ENCODE peak calls at places on chromosome 11, in four cellular contexts. F is H1, Z is GM12878, D is HepG2. G is an unnamed sample.

GRCh38 chr11:105321696-105322095 is 182.1 kb upstream of the CARD18 start:
- DNase-seq in D (no peak), F (no peak), Z (no peak), G (no peak)

GRCh38 chr11:61151545-61152252 is 9.5 kb downstream of the VPS37C start:
- DNase-seq in F (no peak), D (no peak), Z (no peak), G (no peak)

GRCh38 chr11:35111171-35112055 is 27.6 kb upstream of the CD44 start:
- DNase-seq in D (no peak), Z (no peak), F (no peak), G (no peak)

GRCh38 chr11:113628912-113629311 is 77.2 kb downstream of the TMPRSS5 start:
- DNase-seq in D (no peak), Z (no peak), F (peak; percentile 70), G (peak; percentile 84)

GRCh38 chr11:59221438-59221837 is 8.7 kb upstream of the MPEG1 start:
- DNase-seq in D (no peak), Z (no peak), F (no peak), G (no peak)

GRCh38 chr11:18844753-18845367 is 53.3 kb upstream of the PTPN5 start:
- DNase-seq in F (no peak), D (peak; percentile 37), Z (no peak), G (peak; percentile 18)

GRCh38 chr11:88489030-88489429 is 151.5 kb upstream of the CTSC start:
- DNase-seq in Z (no peak), F (no peak), D (no peak), G (no peak)

GRCh38 chr11:4125141-4125540 is 30.5 kb downstream of the RRM1 start:
- DNase-seq in D (no peak), Z (no peak), F (no peak), G (no peak)

GRCh38 chr11:57787205-57787604 is 25.6 kb downstream of the CTNND1 start:
- DNase-seq in F (no peak), D (no peak), Z (no peak), G (no peak)

GRCh38 chr11:35237860-35238715 is 99.1 kb downstream of the CD44 start:
- DNase-seq in D (peak; percentile 47), F (peak; percentile 23), Z (peak; percentile 35), G (peak; percentile 70)

GRCh38 chr11:121841487-121842167 is 274.4 kb downstream of the BLID start:
- DNase-seq in F (no peak), Z (no peak), D (peak; percentile 4), G (peak; percentile 5)

GRCh38 chr11:125329786-125330185 is 165.2 kb downstream of the PKNOX2 start:
- DNase-seq in Z (no peak), F (no peak), D (no peak), G (no peak)

GRCh38 chr11:64360403-64360980 is 1.5 kb downstream of the RPS6KA4 start:
- DNase-seq in Z (no peak), F (no peak), D (no peak), G (no peak)

GRCh38 chr11:86155210-86155844 is 86.4 kb upstream of the PICALM start:
- DNase-seq in D (no peak), Z (no peak), F (no peak), G (no peak)

GRCh38 chr11:11446562-11446961 is 93.5 kb upstream of the CSNK2A3 start:
- DNase-seq in F (no peak), D (no peak), Z (no peak), G (no peak)

GRCh38 chr11:66559141-66559861 is 9.1 kb downstream of the CTSF start:
- DNase-seq in D (no peak), F (no peak), Z (no peak), G (no peak)

GRCh38 chr11:38297670-38298069 is 1699.6 kb upstream of the RAG2 start:
- DNase-seq in Z (no peak), F (no peak), D (no peak), G (no peak)

GRCh38 chr11:74925281-74925680 is 23.6 kb downstream of the XRRA1 start:
- DNase-seq in Z (no peak), D (no peak), F (no peak), G (no peak)

GRCh38 chr11:13256216-13256615 is 21.4 kb upstream of the BMAL1 start:
- DNase-seq in D (no peak), Z (no peak), F (no peak), G (no peak)

GRCh38 chr11:35354644-35355043 is 64.7 kb downstream of the SLC1A2 start:
- DNase-seq in Z (no peak), D (no peak), F (no peak), G (no peak)

GRCh38 chr11:76266269-76266668 is 60.0 kb upstream of the WNT11 start:
- DNase-seq in Z (no peak), D (no peak), F (no peak), G (no peak)

GRCh38 chr11:111845256-111846028 is 25.9 kb downstream of the ALG9 start:
- DNase-seq in Z (no peak), F (no peak), D (no peak), G (no peak)

GRCh38 chr11:111843659-111844058 is 27.7 kb downstream of the ALG9 start:
- DNase-seq in F (no peak), D (no peak), Z (no peak), G (no peak)

GRCh38 chr11:111840143-111840542 is 31.2 kb downstream of the ALG9 start:
- DNase-seq in F (no peak), Z (no peak), D (peak; percentile 93), G (no peak)

GRCh38 chr11:111838054-111838453 is 33.3 kb downstream of the ALG9 start:
- DNase-seq in Z (no peak), F (no peak), D (no peak), G (no peak)

DNA sequence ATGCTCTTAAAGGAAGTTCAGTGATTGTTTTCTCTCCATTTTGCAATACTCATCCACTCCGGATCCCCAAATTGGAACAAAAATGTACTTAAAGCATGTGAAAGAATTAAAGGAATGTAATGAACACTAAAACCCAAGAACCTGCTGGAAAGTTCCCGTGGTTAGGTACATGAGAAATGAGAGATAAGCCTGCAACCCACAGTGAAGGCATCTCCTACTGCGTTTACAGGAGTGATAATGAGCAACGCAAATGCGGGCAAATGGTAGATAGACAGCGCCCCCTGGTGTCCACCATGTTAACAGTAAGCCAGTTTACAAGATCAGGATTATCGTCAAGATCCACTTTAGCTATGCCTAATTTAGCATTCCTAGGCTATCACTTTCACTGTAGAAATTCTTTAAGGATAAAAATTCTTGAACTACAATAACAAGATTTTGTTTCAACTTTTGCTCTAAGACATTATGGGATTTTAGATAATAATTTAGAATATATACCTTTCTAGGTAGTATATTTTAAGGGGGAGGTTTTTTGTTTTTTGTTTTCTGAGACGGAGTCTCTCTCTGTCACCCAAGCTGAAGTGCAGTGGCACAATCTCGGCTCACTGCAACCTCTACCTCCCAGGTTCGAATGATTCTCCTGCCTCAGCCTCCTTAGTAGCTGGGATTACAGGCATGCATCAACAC is 29.9 kb downstream of the ALG9 start:
- DNase-seq in F (peak; percentile 46), D (peak; percentile 77), Z (peak; percentile 48), G (peak; percentile 86)
- H3K9ac ChIP-seq in F (no peak overlapping the region), D (no peak overlapping the region), Z (no peak overlapping the region), G (no peak overlapping the region)

GRCh38 chr11:129408865-129409444 is 33.3 kb downstream of the BARX2 start:
- DNase-seq in D (no peak), Z (no peak), F (no peak), G (no peak)
- TF ChIP-seq ZNF274 in D (no peak), Z (no peak), F (no peak), G (no peak)

GRCh38 chr11:122983438-122984185 is 2.0 kb upstream of the BSX start:
- DNase-seq in F (no peak), D (no peak), Z (no peak), G (no peak)

GRCh38 chr11:122984186-122985011 is 2.8 kb upstream of the BSX start:
- DNase-seq in F (no peak), Z (no peak), D (no peak), G (no peak)

GRCh38 chr11:122979815-122980656 is 1.6 kb downstream of the BSX start:
- DNase-seq in Z (no peak), D (no peak), F (no peak), G (no peak)

GRCh38 chr11:122979103-122979814 is 2.4 kb downstream of the BSX start:
- DNase-seq in Z (no peak), F (no peak), D (no peak), G (no peak)

DNA sequence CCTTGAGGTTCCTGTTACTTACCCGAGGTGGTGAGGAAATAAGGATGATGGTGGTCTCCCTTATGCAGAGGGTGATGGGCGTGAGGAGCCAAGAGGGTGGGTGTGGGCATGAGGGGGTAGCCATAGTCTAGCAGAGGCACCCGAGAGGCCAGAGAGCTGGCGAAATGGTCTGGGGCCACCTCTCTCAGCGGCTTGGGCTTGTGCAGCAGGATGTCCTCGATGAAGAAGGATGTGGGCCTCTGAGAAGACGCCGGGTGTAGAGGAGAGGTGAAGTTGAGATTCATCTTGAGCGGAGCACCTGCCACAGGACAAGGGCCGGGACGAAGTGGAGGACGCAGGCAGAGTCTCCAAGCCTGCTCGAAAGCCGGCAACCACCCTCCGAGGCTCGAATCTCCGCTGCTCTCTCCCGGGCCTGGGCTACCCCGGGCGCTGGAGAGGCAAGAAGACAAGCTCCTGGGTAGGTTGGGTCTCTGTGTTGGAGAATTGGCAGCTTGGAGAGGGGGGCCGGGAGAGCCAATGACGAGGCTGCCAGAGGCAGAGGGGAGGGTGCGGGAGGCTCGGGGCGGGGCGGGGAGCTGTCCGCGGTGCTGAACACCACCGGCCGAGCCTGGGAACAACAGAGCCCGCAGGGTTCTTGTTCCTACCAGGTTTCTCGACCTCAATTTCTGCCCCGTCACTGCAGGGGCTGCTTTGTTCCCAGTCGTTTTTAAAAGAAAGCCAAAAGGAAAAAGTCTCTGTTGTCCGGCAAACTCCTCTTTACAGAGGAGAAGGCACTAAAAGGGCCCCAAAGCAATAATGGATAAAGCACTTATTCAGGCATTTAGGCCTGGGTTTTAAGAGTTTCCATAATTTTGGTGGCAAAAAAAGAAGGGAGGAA is at the start of gene BSX:
- DNase-seq in Z (no peak), F (peak; percentile 78), D (peak; percentile 4), G (peak; percentile 78)
- TF ChIP-seq SUZ12 in Z (no peak), F (no peak), D (no peak), G (no peak)

GRCh38 chr11:118914178-118914918 is 11.4 kb downstream of the BCL9L start:
- DNase-seq in F (no peak), D (peak; percentile 53), Z (no peak), G (no peak)

GRCh38 chr11:118915396-118915795 is 10.3 kb downstream of the BCL9L start:
- DNase-seq in D (no peak), F (no peak), Z (no peak), G (no peak)

GRCh38 chr11:118916842-118917388 is 8.8 kb downstream of the BCL9L start:
- DNase-seq in D (peak; percentile 54), Z (no peak), F (no peak), G (no peak)

GRCh38 chr11:118917488-118918127 is 8.1 kb downstream of the BCL9L start:
- DNase-seq in Z (no peak), D (peak; percentile 74), F (no peak), G (no peak)

DNA sequence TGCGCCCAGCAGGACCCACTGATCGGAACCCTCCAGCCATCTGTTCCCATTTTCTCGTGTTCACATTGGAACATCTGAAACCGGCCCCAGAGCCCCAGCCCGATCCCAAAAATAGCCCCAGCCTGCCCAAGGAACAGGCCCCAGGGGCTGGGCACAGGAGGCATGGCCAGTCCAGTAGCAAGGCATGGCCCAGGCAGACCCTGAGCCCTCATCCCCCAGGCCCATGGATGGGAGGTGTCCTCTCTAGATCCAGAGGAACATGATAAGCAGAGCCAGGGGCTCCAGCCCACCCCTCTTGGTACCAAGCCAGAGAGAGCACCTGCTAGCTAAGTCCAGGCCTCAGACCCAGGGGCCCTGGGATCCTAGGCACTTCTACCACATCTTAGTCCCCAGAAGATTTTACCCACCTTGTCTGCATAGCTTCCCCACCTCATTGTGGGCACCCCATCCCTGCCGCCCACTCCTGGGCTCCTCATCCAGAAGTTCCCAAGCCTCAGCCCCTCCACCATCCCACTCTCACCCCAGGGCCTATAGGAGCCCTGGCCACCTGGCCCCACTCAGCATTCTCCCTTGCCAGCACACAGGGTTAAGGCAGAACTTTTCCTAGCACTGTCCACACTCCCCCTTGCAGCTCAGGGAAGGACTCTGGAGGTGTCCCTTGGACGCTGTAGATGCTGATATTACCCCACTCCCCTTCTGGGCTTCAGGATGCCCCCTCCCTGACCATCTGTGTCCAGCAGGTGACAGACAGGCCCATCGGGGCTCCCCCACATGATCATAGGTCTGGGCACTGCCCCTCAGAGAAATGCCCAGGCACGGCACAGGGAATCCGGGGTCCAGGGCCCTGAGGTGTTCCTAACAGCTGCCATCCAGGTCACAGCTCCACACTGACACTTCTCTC is 9.5 kb downstream of the BCL9L start:
- DNase-seq in Z (no peak), F (no peak), D (no peak), G (no peak)
- H3K9ac ChIP-seq in Z (no peak overlapping the region), F (no peak overlapping the region), D (peak overlapping the region; percentile 69), G (peak overlapping the region; percentile 74)